ENCODE peak calls at places on chromosomes 2 and 18, in seven cellular contexts. One of them, this sample, is unnamed. For H3K27me3, the result is how much of the 10 kb centered on the place peaks cover.

GRCh38 chr2:19358242-19359020 is at the start of gene OSR1:
- DNase-seq in heart right ventricle: peak
- DNase-seq in endothelial cell of umbilical vein: peak
- DNase-seq in gastrocnemius medialis: peak
- DNase-seq in left ventricle myocardium inferior: peak
- DNase-seq in fibroblast of lung: peak
- DNase-seq in upper lobe of right lung: no peak
- DNase-seq in this sample: no peak

GRCh38 chr2:45382744-45383143 is 228.3 kb downstream of the SRBD1 start:
- DNase-seq in heart right ventricle: no peak
- DNase-seq in endothelial cell of umbilical vein: peak
- DNase-seq in gastrocnemius medialis: no peak
- DNase-seq in left ventricle myocardium inferior: no peak
- DNase-seq in fibroblast of lung: peak
- DNase-seq in upper lobe of right lung: no peak
- DNase-seq in this sample: no peak

GRCh38 chr18:67426477-67426876 is 90.0 kb downstream of the DSEL start:
- DNase-seq in heart right ventricle: no peak
- DNase-seq in endothelial cell of umbilical vein: no peak
- DNase-seq in gastrocnemius medialis: no peak
- DNase-seq in left ventricle myocardium inferior: no peak
- DNase-seq in fibroblast of lung: no peak
- DNase-seq in upper lobe of right lung: no peak
- DNase-seq in this sample: no peak

GRCh38 chr2:218895758-218896500 is 15.3 kb downstream of the WNT10A start:
- DNase-seq in heart right ventricle: no peak
- DNase-seq in endothelial cell of umbilical vein: no peak
- DNase-seq in gastrocnemius medialis: no peak
- DNase-seq in left ventricle myocardium inferior: no peak
- DNase-seq in fibroblast of lung: no peak
- DNase-seq in upper lobe of right lung: no peak
- DNase-seq in this sample: no peak

GRCh38 chr2:136765256-136765735 is at the start of gene THSD7B:
- DNase-seq in heart right ventricle: no peak
- DNase-seq in endothelial cell of umbilical vein: no peak
- DNase-seq in gastrocnemius medialis: no peak
- DNase-seq in left ventricle myocardium inferior: no peak
- DNase-seq in fibroblast of lung: no peak
- DNase-seq in upper lobe of right lung: peak
- DNase-seq in this sample: no peak

GRCh38 chr2:112047537-112048235 is 7.4 kb upstream of the TMEM87B start:
- DNase-seq in heart right ventricle: no peak
- DNase-seq in endothelial cell of umbilical vein: no peak
- DNase-seq in gastrocnemius medialis: no peak
- DNase-seq in left ventricle myocardium inferior: no peak
- DNase-seq in fibroblast of lung: no peak
- DNase-seq in upper lobe of right lung: no peak
- DNase-seq in this sample: no peak

GRCh38 chr2:168793596-168793995 is 8.8 kb upstream of the NOSTRIN start:
- DNase-seq in heart right ventricle: no peak
- DNase-seq in endothelial cell of umbilical vein: no peak
- DNase-seq in gastrocnemius medialis: no peak
- DNase-seq in left ventricle myocardium inferior: no peak
- DNase-seq in fibroblast of lung: no peak
- DNase-seq in upper lobe of right lung: no peak
- DNase-seq in this sample: no peak

GRCh38 chr2:40439473-40439872 is 12.4 kb downstream of the SLC8A1 start:
- DNase-seq in heart right ventricle: no peak
- DNase-seq in endothelial cell of umbilical vein: no peak
- DNase-seq in gastrocnemius medialis: no peak
- DNase-seq in left ventricle myocardium inferior: no peak
- DNase-seq in fibroblast of lung: peak
- DNase-seq in upper lobe of right lung: no peak
- DNase-seq in this sample: no peak

GRCh38 chr2:100884145-100884621 is 64.2 kb downstream of the NPAS2 start:
- DNase-seq in heart right ventricle: no peak
- DNase-seq in endothelial cell of umbilical vein: peak
- DNase-seq in gastrocnemius medialis: no peak
- DNase-seq in left ventricle myocardium inferior: no peak
- DNase-seq in fibroblast of lung: no peak
- DNase-seq in upper lobe of right lung: no peak
- DNase-seq in this sample: no peak

GRCh38 chr2:233129351-233129978 is 69.3 kb downstream of the INPP5D start:
- DNase-seq in heart right ventricle: no peak
- DNase-seq in endothelial cell of umbilical vein: peak
- DNase-seq in gastrocnemius medialis: no peak
- DNase-seq in left ventricle myocardium inferior: no peak
- DNase-seq in fibroblast of lung: no peak
- DNase-seq in upper lobe of right lung: peak
- DNase-seq in this sample: no peak

GRCh38 chr2:106852103-106852502 is 33.9 kb downstream of the ST6GAL2 start:
- DNase-seq in heart right ventricle: no peak
- DNase-seq in endothelial cell of umbilical vein: no peak
- DNase-seq in gastrocnemius medialis: no peak
- DNase-seq in left ventricle myocardium inferior: no peak
- DNase-seq in fibroblast of lung: no peak
- DNase-seq in upper lobe of right lung: no peak
- DNase-seq in this sample: no peak

GRCh38 chr2:64797881-64798590 is 144.3 kb upstream of the SERTAD2 start:
- DNase-seq in heart right ventricle: no peak
- DNase-seq in endothelial cell of umbilical vein: peak
- DNase-seq in gastrocnemius medialis: no peak
- DNase-seq in left ventricle myocardium inferior: no peak
- DNase-seq in fibroblast of lung: peak
- DNase-seq in upper lobe of right lung: no peak
- DNase-seq in this sample: peak

GRCh38 chr2:180776924-180777323 is 203.5 kb upstream of the UBE2E3 start:
- DNase-seq in heart right ventricle: no peak
- DNase-seq in endothelial cell of umbilical vein: no peak
- DNase-seq in gastrocnemius medialis: no peak
- DNase-seq in left ventricle myocardium inferior: no peak
- DNase-seq in fibroblast of lung: peak
- DNase-seq in upper lobe of right lung: no peak
- DNase-seq in this sample: no peak

GRCh38 chr2:94871226-94872087 is at the start of gene TEKT4:
- DNase-seq in heart right ventricle: no peak
- DNase-seq in endothelial cell of umbilical vein: no peak
- DNase-seq in gastrocnemius medialis: no peak
- DNase-seq in left ventricle myocardium inferior: peak
- DNase-seq in fibroblast of lung: peak
- DNase-seq in upper lobe of right lung: peak
- DNase-seq in this sample: peak

GRCh38 chr18:3147935-3148554 is 71.7 kb downstream of the MYOM1 start:
- DNase-seq in heart right ventricle: no peak
- DNase-seq in endothelial cell of umbilical vein: no peak
- DNase-seq in gastrocnemius medialis: no peak
- DNase-seq in left ventricle myocardium inferior: no peak
- DNase-seq in fibroblast of lung: no peak
- DNase-seq in upper lobe of right lung: no peak
- DNase-seq in this sample: no peak

GRCh38 chr2:3536682-3537632 is 17.6 kb upstream of the ADI1 start:
- DNase-seq in heart right ventricle: peak
- DNase-seq in endothelial cell of umbilical vein: peak
- DNase-seq in gastrocnemius medialis: peak
- DNase-seq in left ventricle myocardium inferior: peak
- DNase-seq in fibroblast of lung: peak
- DNase-seq in upper lobe of right lung: no peak
- DNase-seq in this sample: no peak

GRCh38 chr18:44896817-44897216 is 216.1 kb downstream of the SETBP1 start:
- DNase-seq in heart right ventricle: no peak
- DNase-seq in endothelial cell of umbilical vein: no peak
- DNase-seq in gastrocnemius medialis: no peak
- DNase-seq in left ventricle myocardium inferior: no peak
- DNase-seq in fibroblast of lung: no peak
- DNase-seq in upper lobe of right lung: no peak
- DNase-seq in this sample: no peak

GRCh38 chr2:219344756-219345458 is 12.4 kb upstream of the RESP18 start:
- DNase-seq in heart right ventricle: peak
- DNase-seq in endothelial cell of umbilical vein: peak
- DNase-seq in gastrocnemius medialis: peak
- DNase-seq in left ventricle myocardium inferior: peak
- DNase-seq in fibroblast of lung: peak
- DNase-seq in upper lobe of right lung: no peak
- DNase-seq in this sample: no peak

GRCh38 chr18:47594063-47594462 is 336.4 kb downstream of the SMAD2 start:
- DNase-seq in heart right ventricle: no peak
- DNase-seq in endothelial cell of umbilical vein: no peak
- DNase-seq in gastrocnemius medialis: no peak
- DNase-seq in left ventricle myocardium inferior: no peak
- DNase-seq in fibroblast of lung: no peak
- DNase-seq in upper lobe of right lung: no peak
- DNase-seq in this sample: no peak

GRCh38 chr2:137888845-137889244 is 75.4 kb upstream of the HNMT start:
- DNase-seq in heart right ventricle: no peak
- DNase-seq in endothelial cell of umbilical vein: peak
- DNase-seq in gastrocnemius medialis: no peak
- DNase-seq in left ventricle myocardium inferior: peak
- DNase-seq in fibroblast of lung: peak
- DNase-seq in upper lobe of right lung: no peak
- DNase-seq in this sample: no peak

GRCh38 chr2:29215073-29215472 is 99.9 kb downstream of the CLIP4 start:
- DNase-seq in heart right ventricle: no peak
- DNase-seq in endothelial cell of umbilical vein: no peak
- DNase-seq in gastrocnemius medialis: no peak
- DNase-seq in left ventricle myocardium inferior: no peak
- DNase-seq in fibroblast of lung: no peak
- DNase-seq in upper lobe of right lung: no peak
- DNase-seq in this sample: no peak

GRCh38 chr2:65316072-65316471 is 88.4 kb downstream of the ACTR2 start:
- DNase-seq in heart right ventricle: no peak
- DNase-seq in endothelial cell of umbilical vein: no peak
- DNase-seq in gastrocnemius medialis: no peak
- DNase-seq in left ventricle myocardium inferior: peak
- DNase-seq in fibroblast of lung: peak
- DNase-seq in upper lobe of right lung: no peak
- DNase-seq in this sample: no peak

GRCh38 chr18:46754661-46755292 is 2.1 kb downstream of the ST8SIA5 start:
- DNase-seq in heart right ventricle: peak
- DNase-seq in endothelial cell of umbilical vein: no peak
- DNase-seq in gastrocnemius medialis: no peak
- DNase-seq in left ventricle myocardium inferior: no peak
- DNase-seq in fibroblast of lung: no peak
- DNase-seq in upper lobe of right lung: no peak
- DNase-seq in this sample: no peak

GRCh38 chr2:44103643-44104038 is 65.0 kb upstream of the PPM1B start:
- DNase-seq in heart right ventricle: no peak
- DNase-seq in endothelial cell of umbilical vein: no peak
- DNase-seq in gastrocnemius medialis: no peak
- DNase-seq in left ventricle myocardium inferior: no peak
- DNase-seq in fibroblast of lung: no peak
- DNase-seq in upper lobe of right lung: no peak
- DNase-seq in this sample: no peak

GRCh38 chr2:88590998-88591613 is 36.2 kb downstream of the EIF2AK3 start:
- DNase-seq in heart right ventricle: peak
- DNase-seq in endothelial cell of umbilical vein: peak
- DNase-seq in gastrocnemius medialis: peak
- DNase-seq in left ventricle myocardium inferior: no peak
- DNase-seq in fibroblast of lung: peak
- DNase-seq in upper lobe of right lung: no peak
- DNase-seq in this sample: peak

GRCh38 chr2:26889796-26890195 is 41.9 kb downstream of the DPYSL5 start:
- DNase-seq in heart right ventricle: no peak
- DNase-seq in endothelial cell of umbilical vein: no peak
- DNase-seq in gastrocnemius medialis: no peak
- DNase-seq in left ventricle myocardium inferior: no peak
- DNase-seq in fibroblast of lung: no peak
- DNase-seq in upper lobe of right lung: no peak
- DNase-seq in this sample: no peak

GRCh38 chr2:63862802-63863201 is 21.1 kb downstream of the UGP2 start:
- DNase-seq in heart right ventricle: no peak
- DNase-seq in endothelial cell of umbilical vein: no peak
- DNase-seq in gastrocnemius medialis: no peak
- DNase-seq in left ventricle myocardium inferior: no peak
- DNase-seq in fibroblast of lung: peak
- DNase-seq in upper lobe of right lung: no peak
- DNase-seq in this sample: peak

GRCh38 chr2:128786800-128787478 is 468.3 kb upstream of the HS6ST1 start:
- DNase-seq in heart right ventricle: no peak
- DNase-seq in endothelial cell of umbilical vein: no peak
- DNase-seq in gastrocnemius medialis: no peak
- DNase-seq in left ventricle myocardium inferior: no peak
- DNase-seq in fibroblast of lung: peak
- DNase-seq in upper lobe of right lung: no peak
- DNase-seq in this sample: no peak

GRCh38 chr2:143841935-143842334 is 678.0 kb downstream of the ZEB2 start:
- DNase-seq in heart right ventricle: no peak
- DNase-seq in endothelial cell of umbilical vein: peak
- DNase-seq in gastrocnemius medialis: no peak
- DNase-seq in left ventricle myocardium inferior: no peak
- DNase-seq in fibroblast of lung: peak
- DNase-seq in upper lobe of right lung: no peak
- DNase-seq in this sample: no peak

GRCh38 chr2:172095905-172096660 is 6.6 kb downstream of the DLX2 start:
- DNase-seq in heart right ventricle: no peak
- DNase-seq in endothelial cell of umbilical vein: no peak
- DNase-seq in gastrocnemius medialis: no peak
- DNase-seq in left ventricle myocardium inferior: no peak
- DNase-seq in fibroblast of lung: no peak
- DNase-seq in upper lobe of right lung: no peak
- DNase-seq in this sample: no peak
- H3K27me3 ChIP-seq in heart right ventricle: half or more
- H3K27me3 ChIP-seq in endothelial cell of umbilical vein: half or more
- H3K27me3 ChIP-seq in gastrocnemius medialis: half or more
- H3K27me3 ChIP-seq in left ventricle myocardium inferior: half or more
- H3K27me3 ChIP-seq in fibroblast of lung: under half
- H3K27me3 ChIP-seq in upper lobe of right lung: half or more
- H3K27me3 ChIP-seq in this sample: half or more

DNA sequence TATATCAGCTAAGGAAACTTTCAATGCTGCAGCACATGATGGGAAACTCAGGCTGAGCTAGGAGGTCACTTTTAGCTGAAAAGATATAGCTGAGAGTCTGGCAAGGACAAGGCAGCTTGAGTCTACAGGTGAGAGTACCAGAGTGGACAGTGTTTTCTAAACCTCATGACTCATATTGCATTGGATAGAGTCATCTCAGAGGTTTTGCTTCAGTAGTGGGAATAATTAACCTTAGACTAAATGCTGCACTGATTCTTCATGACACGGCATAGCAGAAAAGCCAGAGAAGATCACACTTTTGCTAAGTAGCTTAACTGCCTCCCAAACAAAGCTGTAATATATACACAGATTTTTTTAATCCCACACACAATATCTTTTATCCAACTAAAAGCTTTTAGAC is 865.0 kb upstream of the CDH2 start:
- DNase-seq in heart right ventricle: no peak
- DNase-seq in endothelial cell of umbilical vein: no peak
- DNase-seq in gastrocnemius medialis: no peak
- DNase-seq in left ventricle myocardium inferior: no peak
- DNase-seq in fibroblast of lung: no peak
- DNase-seq in upper lobe of right lung: no peak
- DNase-seq in this sample: peak
- H3K4me3 ChIP-seq in heart right ventricle: no peak
- H3K4me3 ChIP-seq in endothelial cell of umbilical vein: no peak
- H3K4me3 ChIP-seq in gastrocnemius medialis: no peak
- H3K4me3 ChIP-seq in left ventricle myocardium inferior: no peak
- H3K4me3 ChIP-seq in fibroblast of lung: no peak
- H3K4me3 ChIP-seq in upper lobe of right lung: no peak
- H3K4me3 ChIP-seq in this sample: no peak

GRCh38 chr2:152419944-152420813 is 85.2 kb downstream of the FMNL2 start:
- DNase-seq in heart right ventricle: no peak
- DNase-seq in endothelial cell of umbilical vein: no peak
- DNase-seq in gastrocnemius medialis: no peak
- DNase-seq in left ventricle myocardium inferior: no peak
- DNase-seq in fibroblast of lung: no peak
- DNase-seq in upper lobe of right lung: no peak
- DNase-seq in this sample: no peak
- H3K27me3 ChIP-seq in heart right ventricle: under half
- H3K27me3 ChIP-seq in endothelial cell of umbilical vein: under half
- H3K27me3 ChIP-seq in gastrocnemius medialis: under half
- H3K27me3 ChIP-seq in left ventricle myocardium inferior: under half
- H3K27me3 ChIP-seq in fibroblast of lung: under half
- H3K27me3 ChIP-seq in upper lobe of right lung: under half
- H3K27me3 ChIP-seq in this sample: under half

GRCh38 chr2:234341332-234341985 is 155.4 kb downstream of the ARL4C start:
- DNase-seq in heart right ventricle: no peak
- DNase-seq in endothelial cell of umbilical vein: no peak
- DNase-seq in gastrocnemius medialis: no peak
- DNase-seq in left ventricle myocardium inferior: no peak
- DNase-seq in fibroblast of lung: peak
- DNase-seq in upper lobe of right lung: no peak
- DNase-seq in this sample: no peak
- H3K4me3 ChIP-seq in heart right ventricle: no peak
- H3K4me3 ChIP-seq in endothelial cell of umbilical vein: no peak
- H3K4me3 ChIP-seq in gastrocnemius medialis: no peak
- H3K4me3 ChIP-seq in left ventricle myocardium inferior: no peak
- H3K4me3 ChIP-seq in fibroblast of lung: no peak
- H3K4me3 ChIP-seq in upper lobe of right lung: no peak
- H3K4me3 ChIP-seq in this sample: no peak

This sample was measured in kidney epithelial cell.